ENCODE peak calls at places on chromosomes 4 and X, in six cellular contexts. M is neural progenitor cell, C is stomach, Z is astrocyte, R is IMR-90, P is cardiac muscle cell. G is an unnamed sample.

GRCh38 chr4:141851246-141851891 is 215.0 kb downstream of the IL15 start:
- DNase-seq in M (peak; percentile 1), C (no peak), Z (no peak), R (peak; percentile 64), P (no peak), G (peak; percentile 16)

GRCh38 chr4:124337874-124338273 is 374.7 kb downstream of the ANKRD50 start:
- DNase-seq in M (no peak), C (no peak), Z (no peak), R (peak; percentile 54), P (peak; percentile 20), G (no peak)

GRCh38 chr4:110619401-110620247 is 3.3 kb downstream of the PITX2 start:
- DNase-seq in M (peak; percentile 76), C (no peak), Z (no peak), R (no peak), P (peak; percentile 39), G (no peak)

GRCh38 chr4:158873795-158874359 is 105.1 kb downstream of the FNIP2 start:
- DNase-seq in M (no peak), C (no peak), Z (peak; percentile 97), R (peak; percentile 96), P (no peak), G (no peak)

GRCh38 chr4:147174561-147174960 is 228.9 kb upstream of the TTC29 start:
- DNase-seq in M (no peak), C (no peak), Z (no peak), R (no peak), P (no peak), G (no peak)

GRCh38 chrX:40031861-40032422 is 65.8 kb downstream of the BCOR start:
- DNase-seq in M (peak; percentile 38), C (no peak), Z (no peak), R (no peak), P (no peak), G (no peak)

GRCh38 chr4:188934320-188934975 is 795.2 kb downstream of the TRIML1 start:
- DNase-seq in M (no peak), C (no peak), Z (peak; percentile 73), R (peak; percentile 81), P (no peak), G (no peak)

GRCh38 chrX:101550825-101551767 is 749 bp downstream of the ARMCX1 start:
- DNase-seq in M (peak; percentile 72), C (no peak), Z (peak; percentile 20), R (peak; percentile 20), P (peak; percentile 47), G (no peak)

GRCh38 chr4:70902577-70903281 is 560 bp downstream of the MOB1B start:
- DNase-seq in M (no peak), C (no peak), Z (no peak), R (peak; percentile 21), P (no peak), G (no peak)

GRCh38 chr4:114754616-114755015 is 156.0 kb downstream of the UGT8 start:
- DNase-seq in M (no peak), C (no peak), Z (no peak), R (no peak), P (no peak), G (no peak)

GRCh38 chrX:109374276-109374960 is 107.5 kb downstream of the GUCY2F start:
- DNase-seq in M (no peak), C (no peak), Z (peak; percentile 7), R (no peak), P (no peak), G (no peak)

GRCh38 chrX:103629295-103630170 is 758 bp downstream of the TCEAL1 start:
- DNase-seq in M (peak; percentile 85), C (peak; percentile 40), Z (peak; percentile 57), R (peak; percentile 67), P (peak; percentile 88), G (peak; percentile 72)

GRCh38 chr4:38857354-38858096 is 908 bp upstream of the TLR6 start:
- DNase-seq in M (no peak), C (no peak), Z (peak; percentile 88), R (peak; percentile 94), P (no peak), G (no peak)

GRCh38 chrX:51461053-51462050 is 35.0 kb downstream of the NUDT11 start:
- DNase-seq in M (peak; percentile 45), C (no peak), Z (peak; percentile 10), R (peak; percentile 42), P (peak; percentile 46), G (no peak)

GRCh38 chr4:159283697-159284492 is 181.0 kb downstream of the RAPGEF2 start:
- DNase-seq in M (no peak), C (no peak), Z (peak; percentile 96), R (peak; percentile 87), P (no peak), G (no peak)

GRCh38 chr4:169723207-169723606 is 34.5 kb downstream of the HPF1 start:
- DNase-seq in M (peak; percentile 33), C (no peak), Z (no peak), R (no peak), P (peak; percentile 7), G (peak; percentile 25)

GRCh38 chrX:9492901-9493300 is 28.0 kb downstream of the TBL1X start:
- DNase-seq in M (no peak), C (no peak), Z (peak; percentile 18), R (peak; percentile 12), P (no peak), G (no peak)

GRCh38 chrX:53163436-53163835 is 61.6 kb downstream of the KDM5C start:
- DNase-seq in M (peak; percentile 20), C (no peak), Z (no peak), R (no peak), P (no peak), G (no peak)

GRCh38 chr4:82423245-82424054 is 6.8 kb downstream of the HNRNPDL start:
- DNase-seq in M (no peak), C (no peak), Z (peak; percentile 38), R (peak; percentile 69), P (no peak), G (no peak)

GRCh38 chrX:148661035-148661434 is 160.6 kb downstream of the AFF2 start:
- DNase-seq in M (no peak), C (no peak), Z (peak; percentile 34), R (no peak), P (no peak), G (no peak)

GRCh38 chrX:153305941-153306464 is 15.6 kb downstream of the PNMA6F start:
- DNase-seq in M (no peak), C (no peak), Z (no peak), R (no peak), P (no peak), G (no peak)

GRCh38 chr4:84028340-84028739 is 470.8 kb downstream of the NKX6-1 start:
- DNase-seq in M (no peak), C (no peak), Z (no peak), R (no peak), P (no peak), G (peak; percentile 11)

DNA sequence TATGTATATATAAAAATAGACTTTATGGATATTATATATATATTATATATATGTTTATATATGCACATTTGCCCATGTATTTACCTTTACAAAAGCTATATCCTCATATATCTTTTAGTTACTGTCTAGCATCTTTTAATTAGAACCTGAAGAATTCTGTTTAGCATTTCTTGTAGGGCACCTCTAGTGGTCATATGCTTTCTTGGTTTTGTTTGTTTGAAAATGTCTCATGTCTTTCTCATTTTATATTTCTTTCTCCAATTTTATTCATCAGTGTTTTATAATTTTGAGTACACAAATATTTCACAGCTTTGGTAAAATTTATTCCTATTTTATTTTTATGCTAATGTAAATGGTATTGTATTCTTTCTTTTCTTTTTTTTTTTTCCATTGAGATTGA is 70.3 kb upstream of the SPIN4 start:
- DNase-seq in M (no peak), C (no peak), Z (no peak), R (no peak), P (no peak), G (no peak)
- TF ChIP-seq CTCF in M (peak; percentile 26), C (no peak), Z (no peak), R (no peak), P (no peak), G (no peak)

DNA sequence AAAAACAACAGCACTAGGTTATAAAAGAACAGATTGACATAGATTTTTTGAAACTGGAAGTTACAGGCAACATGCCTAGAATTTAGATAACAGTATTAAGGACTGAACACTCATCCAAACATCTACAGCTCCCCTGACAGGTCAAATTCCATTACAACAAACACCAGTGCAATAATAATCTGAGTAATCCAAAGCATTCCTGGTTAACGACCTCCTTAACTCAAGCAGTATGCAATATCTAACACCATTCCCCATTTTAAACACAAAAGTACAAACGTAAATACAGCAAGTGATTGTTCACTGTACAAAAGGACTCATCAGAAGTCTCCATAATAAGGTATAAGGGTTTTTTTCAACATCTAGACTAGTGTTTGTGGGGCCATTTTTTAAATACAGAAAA is 30.5 kb downstream of the TSPAN5 start:
- DNase-seq in M (no peak), C (no peak), Z (peak; percentile 90), R (peak; percentile 81), P (no peak), G (no peak)
- H3K27ac ChIP-seq in M (no peak overlapping the region), C (no peak overlapping the region), Z (peak overlapping the region; percentile 86), R (peak overlapping the region; percentile 58), P (peak overlapping the region; percentile 8), G (no peak overlapping the region)

DNA sequence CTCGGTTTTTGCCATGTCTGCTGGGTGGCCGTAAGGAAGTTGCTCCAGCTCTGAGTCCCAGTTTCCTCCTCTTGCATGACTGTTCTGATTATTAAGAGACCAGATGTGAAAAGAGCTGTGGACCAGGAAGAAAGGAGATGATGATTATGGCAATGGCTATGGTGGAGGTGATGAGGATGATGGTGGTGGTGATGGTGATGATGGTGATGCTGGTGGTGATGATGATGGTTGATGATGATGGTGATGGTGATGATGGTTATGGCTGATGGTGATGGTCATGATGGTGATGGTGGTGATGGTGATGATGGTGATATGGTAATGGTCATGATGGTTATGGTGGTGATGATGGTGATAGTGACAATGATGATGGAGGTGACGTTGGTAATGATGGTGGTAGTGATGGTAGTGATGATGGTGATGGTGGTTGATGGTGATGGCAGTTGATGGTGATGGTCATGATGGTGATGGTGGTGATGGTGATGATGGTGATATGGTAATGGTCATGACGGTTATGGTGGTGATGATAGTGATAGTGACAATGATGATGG is 107.8 kb upstream of the NKX1-1 start:
- DNase-seq in M (no peak), C (no peak), Z (no peak), R (no peak), P (no peak), G (no peak)
- H3K27me3 ChIP-seq in M (peaks cover 16% of the 10 kb centered on the region), C (peaks cover 18% of the 10 kb centered on the region), Z (peaks cover 5% of the 10 kb centered on the region), R (peaks cover 62% of the 10 kb centered on the region), P (peaks cover 8% of the 10 kb centered on the region), G (no peaks in the 10 kb centered on the region)

GRCh38 chrX:3788494-3789233 is 75.2 kb upstream of the PRKX start:
- DNase-seq in M (peak; percentile 4), C (no peak), Z (no peak), R (no peak), P (no peak), G (no peak)
- TF ChIP-seq CTCF in M (peak; percentile 45), C (no peak), Z (no peak), R (no peak), P (no peak), G (peak; percentile 34)

G was measured in WERI-Rb-1.